ENCODE peak calls at places on chromosomes 2 and 18, in ten cellular contexts. One of them, this sample, is unnamed.

GRCh38 chr2:240685771-240686371 is 3.2 kb upstream of the AQP12B start:
- DNase-seq in type B pancreatic cell: peak
- DNase-seq in K562: peak
- DNase-seq in Panc1: no peak
- DNase-seq in GM12865: no peak
- DNase-seq in progenitor cell of endocrine pancreas: no peak
- DNase-seq in lower leg skin: no peak
- DNase-seq in pancreas: peak
- DNase-seq in BE2C: no peak
- DNase-seq in endothelial cell: no peak
- DNase-seq in this sample: no peak

GRCh38 chr18:12947355-12948054 is at the start of gene SEH1L:
- DNase-seq in BE2C: peak
- DNase-seq in K562: peak
- DNase-seq in pancreas: peak
- DNase-seq in type B pancreatic cell: peak
- DNase-seq in endothelial cell: peak
- DNase-seq in progenitor cell of endocrine pancreas: peak
- DNase-seq in lower leg skin: peak
- DNase-seq in GM12865: peak
- DNase-seq in Panc1: peak
- DNase-seq in this sample: peak

GRCh38 chr2:27798948-27799645 is 27.6 kb downstream of the MRPL33 start:
- DNase-seq in pancreas: no peak
- DNase-seq in lower leg skin: peak
- DNase-seq in BE2C: no peak
- DNase-seq in K562: peak
- DNase-seq in type B pancreatic cell: peak
- DNase-seq in GM12865: no peak
- DNase-seq in progenitor cell of endocrine pancreas: no peak
- DNase-seq in endothelial cell: no peak
- DNase-seq in Panc1: peak
- DNase-seq in this sample: no peak

GRCh38 chr2:43083710-43084698 is 142.4 kb downstream of the ZFP36L2 start:
- DNase-seq in endothelial cell: no peak
- DNase-seq in type B pancreatic cell: no peak
- DNase-seq in progenitor cell of endocrine pancreas: no peak
- DNase-seq in GM12865: no peak
- DNase-seq in pancreas: no peak
- DNase-seq in BE2C: peak
- DNase-seq in Panc1: no peak
- DNase-seq in K562: peak
- DNase-seq in lower leg skin: no peak
- DNase-seq in this sample: no peak

GRCh38 chr18:13375302-13376255 is 157.0 kb downstream of the LDLRAD4 start:
- DNase-seq in Panc1: peak
- DNase-seq in endothelial cell: no peak
- DNase-seq in GM12865: peak
- DNase-seq in K562: no peak
- DNase-seq in progenitor cell of endocrine pancreas: no peak
- DNase-seq in type B pancreatic cell: peak
- DNase-seq in pancreas: no peak
- DNase-seq in lower leg skin: peak
- DNase-seq in BE2C: peak
- DNase-seq in this sample: no peak

GRCh38 chr18:12895016-12895415 is 11.0 kb upstream of the PTPN2 start:
- DNase-seq in lower leg skin: no peak
- DNase-seq in endothelial cell: no peak
- DNase-seq in BE2C: no peak
- DNase-seq in type B pancreatic cell: no peak
- DNase-seq in progenitor cell of endocrine pancreas: no peak
- DNase-seq in K562: no peak
- DNase-seq in Panc1: no peak
- DNase-seq in GM12865: no peak
- DNase-seq in pancreas: no peak
- DNase-seq in this sample: no peak

GRCh38 chr2:110748489-110748867 is 16.1 kb downstream of the ACOXL start:
- DNase-seq in progenitor cell of endocrine pancreas: no peak
- DNase-seq in pancreas: no peak
- DNase-seq in lower leg skin: no peak
- DNase-seq in K562: no peak
- DNase-seq in GM12865: peak
- DNase-seq in Panc1: no peak
- DNase-seq in BE2C: no peak
- DNase-seq in endothelial cell: no peak
- DNase-seq in type B pancreatic cell: no peak
- DNase-seq in this sample: no peak

GRCh38 chr2:160367887-160368286 is 125.7 kb downstream of the RBMS1 start:
- DNase-seq in pancreas: no peak
- DNase-seq in Panc1: no peak
- DNase-seq in endothelial cell: no peak
- DNase-seq in GM12865: no peak
- DNase-seq in BE2C: no peak
- DNase-seq in K562: no peak
- DNase-seq in type B pancreatic cell: no peak
- DNase-seq in progenitor cell of endocrine pancreas: no peak
- DNase-seq in lower leg skin: no peak
- DNase-seq in this sample: no peak

GRCh38 chr2:120472031-120472430 is 126.1 kb downstream of the INHBB start:
- DNase-seq in endothelial cell: no peak
- DNase-seq in BE2C: no peak
- DNase-seq in type B pancreatic cell: no peak
- DNase-seq in lower leg skin: no peak
- DNase-seq in Panc1: no peak
- DNase-seq in GM12865: no peak
- DNase-seq in pancreas: no peak
- DNase-seq in progenitor cell of endocrine pancreas: no peak
- DNase-seq in K562: no peak
- DNase-seq in this sample: no peak

GRCh38 chr18:79878741-79879358 is 72.6 kb downstream of the SLC66A2 start:
- DNase-seq in progenitor cell of endocrine pancreas: no peak
- DNase-seq in Panc1: no peak
- DNase-seq in pancreas: no peak
- DNase-seq in K562: no peak
- DNase-seq in lower leg skin: no peak
- DNase-seq in GM12865: no peak
- DNase-seq in BE2C: no peak
- DNase-seq in type B pancreatic cell: no peak
- DNase-seq in endothelial cell: no peak
- DNase-seq in this sample: no peak

GRCh38 chr2:17658251-17658843 is 95.3 kb downstream of the SMC6 start:
- DNase-seq in endothelial cell: no peak
- DNase-seq in Panc1: no peak
- DNase-seq in progenitor cell of endocrine pancreas: no peak
- DNase-seq in BE2C: no peak
- DNase-seq in GM12865: peak
- DNase-seq in pancreas: no peak
- DNase-seq in K562: no peak
- DNase-seq in lower leg skin: no peak
- DNase-seq in type B pancreatic cell: no peak
- DNase-seq in this sample: no peak

GRCh38 chr2:14631676-14632075 is 841 bp upstream of the LRATD1 start:
- DNase-seq in BE2C: no peak
- DNase-seq in endothelial cell: no peak
- DNase-seq in progenitor cell of endocrine pancreas: no peak
- DNase-seq in K562: no peak
- DNase-seq in lower leg skin: no peak
- DNase-seq in Panc1: no peak
- DNase-seq in pancreas: no peak
- DNase-seq in GM12865: no peak
- DNase-seq in type B pancreatic cell: no peak
- DNase-seq in this sample: no peak

GRCh38 chr18:5425721-5426120 is 118.1 kb downstream of the EPB41L3 start:
- DNase-seq in pancreas: no peak
- DNase-seq in type B pancreatic cell: no peak
- DNase-seq in progenitor cell of endocrine pancreas: no peak
- DNase-seq in GM12865: no peak
- DNase-seq in Panc1: no peak
- DNase-seq in lower leg skin: no peak
- DNase-seq in K562: no peak
- DNase-seq in BE2C: no peak
- DNase-seq in endothelial cell: no peak
- DNase-seq in this sample: no peak

GRCh38 chr18:52275817-52276216 is 64.2 kb upstream of the DCC start:
- DNase-seq in pancreas: no peak
- DNase-seq in GM12865: peak
- DNase-seq in BE2C: no peak
- DNase-seq in type B pancreatic cell: no peak
- DNase-seq in endothelial cell: no peak
- DNase-seq in progenitor cell of endocrine pancreas: no peak
- DNase-seq in K562: no peak
- DNase-seq in Panc1: no peak
- DNase-seq in lower leg skin: no peak
- DNase-seq in this sample: no peak

DNA sequence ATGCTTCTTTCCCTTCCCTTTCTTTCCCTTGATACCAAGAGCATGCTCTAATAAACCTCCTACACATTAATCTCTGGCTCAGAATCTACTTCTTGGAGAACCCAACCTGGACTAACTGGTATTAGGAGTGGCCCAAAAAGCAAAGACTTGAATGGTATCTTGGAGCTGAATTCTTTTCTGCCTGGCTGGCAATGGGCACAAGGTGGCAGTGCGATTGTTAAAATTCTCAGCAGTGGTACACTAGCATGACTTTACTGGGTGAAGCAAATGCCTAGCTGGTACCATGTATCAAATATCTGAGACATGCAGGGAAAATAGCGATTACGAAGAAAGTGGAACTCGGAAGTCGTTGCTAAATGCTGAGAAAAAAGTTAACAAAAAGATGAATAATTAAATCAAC is 376.1 kb downstream of the XIRP2 start:
- DNase-seq in pancreas: no peak
- DNase-seq in endothelial cell: peak
- DNase-seq in progenitor cell of endocrine pancreas: no peak
- DNase-seq in GM12865: peak
- DNase-seq in BE2C: no peak
- DNase-seq in Panc1: no peak
- DNase-seq in type B pancreatic cell: no peak
- DNase-seq in lower leg skin: no peak
- DNase-seq in K562: no peak
- DNase-seq in this sample: no peak
- TF ChIP-seq CTCF in pancreas: no peak
- TF ChIP-seq CTCF in endothelial cell: peak
- TF ChIP-seq CTCF in progenitor cell of endocrine pancreas: peak
- TF ChIP-seq CTCF in GM12865: no peak
- TF ChIP-seq CTCF in BE2C: no peak
- TF ChIP-seq CTCF in Panc1: peak
- TF ChIP-seq CTCF in type B pancreatic cell: peak
- TF ChIP-seq CTCF in lower leg skin: no peak
- TF ChIP-seq CTCF in K562: no peak
- TF ChIP-seq CTCF in this sample: peak

GRCh38 chr2:74417763-74418162 is 3.7 kb downstream of the C2orf81 start:
- DNase-seq in lower leg skin: no peak
- DNase-seq in K562: no peak
- DNase-seq in pancreas: no peak
- DNase-seq in progenitor cell of endocrine pancreas: no peak
- DNase-seq in type B pancreatic cell: no peak
- DNase-seq in BE2C: no peak
- DNase-seq in endothelial cell: no peak
- DNase-seq in Panc1: no peak
- DNase-seq in GM12865: no peak
- DNase-seq in this sample: no peak
- TF ChIP-seq CTCF in lower leg skin: no peak
- TF ChIP-seq CTCF in K562: no peak
- TF ChIP-seq CTCF in pancreas: no peak
- TF ChIP-seq CTCF in progenitor cell of endocrine pancreas: no peak
- TF ChIP-seq CTCF in type B pancreatic cell: no peak
- TF ChIP-seq CTCF in BE2C: no peak
- TF ChIP-seq CTCF in endothelial cell: no peak
- TF ChIP-seq CTCF in Panc1: no peak
- TF ChIP-seq CTCF in GM12865: no peak
- TF ChIP-seq CTCF in this sample: no peak

DNA sequence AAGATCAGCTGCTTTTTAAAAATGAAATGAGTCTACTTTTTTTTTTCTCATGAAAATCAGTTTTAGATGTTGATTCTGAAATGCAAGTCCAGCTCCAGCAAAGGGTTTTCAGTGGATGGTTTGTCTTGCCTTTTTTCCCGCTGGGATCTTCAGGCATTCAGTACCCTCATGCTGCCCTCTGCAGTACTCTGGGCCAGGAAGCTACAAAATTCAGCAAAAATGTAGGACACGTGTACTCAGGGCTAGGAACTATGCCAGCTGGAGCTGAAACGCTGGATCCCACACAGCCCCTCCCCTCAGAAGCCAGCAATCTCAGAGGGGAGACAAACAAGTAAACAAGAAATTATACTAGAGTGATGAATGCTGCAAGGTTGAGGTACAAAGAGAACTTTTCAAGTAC is 97.3 kb downstream of the MMADHC start:
- DNase-seq in pancreas: no peak
- DNase-seq in endothelial cell: no peak
- DNase-seq in lower leg skin: no peak
- DNase-seq in Panc1: no peak
- DNase-seq in BE2C: no peak
- DNase-seq in GM12865: no peak
- DNase-seq in progenitor cell of endocrine pancreas: no peak
- DNase-seq in K562: no peak
- DNase-seq in type B pancreatic cell: no peak
- DNase-seq in this sample: no peak
- TF ChIP-seq CTCF in pancreas: no peak
- TF ChIP-seq CTCF in endothelial cell: no peak
- TF ChIP-seq CTCF in lower leg skin: no peak
- TF ChIP-seq CTCF in Panc1: no peak
- TF ChIP-seq CTCF in BE2C: no peak
- TF ChIP-seq CTCF in GM12865: no peak
- TF ChIP-seq CTCF in progenitor cell of endocrine pancreas: no peak
- TF ChIP-seq CTCF in K562: no peak
- TF ChIP-seq CTCF in type B pancreatic cell: no peak
- TF ChIP-seq CTCF in this sample: no peak

DNA sequence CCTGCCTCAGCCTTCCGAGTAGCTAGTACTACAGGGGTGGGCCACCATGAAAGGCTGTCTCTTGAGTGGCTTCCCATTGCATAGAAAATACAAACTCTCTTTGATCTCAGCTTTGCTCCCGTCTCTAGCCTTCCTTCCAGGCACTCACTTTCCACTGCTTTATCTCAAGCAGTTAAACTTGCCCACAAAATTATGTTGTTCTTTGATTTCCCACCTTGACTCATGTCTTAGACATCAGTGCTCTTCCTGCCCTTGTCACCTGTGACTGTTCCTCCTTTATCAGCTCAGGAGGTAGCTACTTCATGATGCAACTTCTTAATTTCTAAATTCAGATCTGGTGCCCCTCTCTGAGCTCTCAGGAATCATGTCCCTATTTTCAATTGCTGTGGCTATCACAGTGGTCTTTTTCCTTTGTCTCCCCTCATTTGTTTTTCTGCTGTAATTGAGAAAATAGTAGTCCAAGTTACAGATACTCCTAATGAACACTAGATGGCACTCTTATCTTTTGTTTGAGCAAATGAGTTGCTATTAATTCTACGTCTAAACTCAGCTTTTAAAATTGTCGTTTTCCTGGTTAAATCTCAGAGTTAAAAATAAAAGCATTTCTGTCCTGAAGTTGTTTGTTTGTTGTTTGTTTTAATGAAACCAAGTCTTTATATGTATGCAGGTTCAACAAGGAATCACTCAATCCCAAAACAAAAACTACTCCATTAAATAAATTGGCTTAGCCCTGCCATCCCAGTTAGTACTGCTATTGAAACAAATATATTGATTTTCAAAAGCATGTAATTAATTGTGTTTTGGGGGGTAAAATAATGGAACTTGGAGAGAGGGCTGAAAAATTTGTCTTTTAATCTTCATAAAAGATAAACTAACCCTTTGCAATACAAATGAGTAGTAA is 46.9 kb upstream of the GREB1L start:
- DNase-seq in progenitor cell of endocrine pancreas: no peak
- DNase-seq in GM12865: peak
- DNase-seq in lower leg skin: no peak
- DNase-seq in K562: peak
- DNase-seq in BE2C: no peak
- DNase-seq in Panc1: no peak
- DNase-seq in pancreas: no peak
- DNase-seq in endothelial cell: no peak
- DNase-seq in type B pancreatic cell: no peak
- DNase-seq in this sample: no peak
- TF ChIP-seq CTCF in progenitor cell of endocrine pancreas: peak
- TF ChIP-seq CTCF in GM12865: peak
- TF ChIP-seq CTCF in lower leg skin: no peak
- TF ChIP-seq CTCF in K562: peak
- TF ChIP-seq CTCF in BE2C: peak
- TF ChIP-seq CTCF in Panc1: peak
- TF ChIP-seq CTCF in pancreas: peak
- TF ChIP-seq CTCF in endothelial cell: peak
- TF ChIP-seq CTCF in type B pancreatic cell: peak
- TF ChIP-seq CTCF in this sample: peak